ENCODE peak calls at places on chromosomes 7 and 10, in five cellular contexts. One of them, this sample, is unnamed.

GRCh38 chr7:115475774-115476407 is 554.0 kb downstream of the MDFIC start:
- DNase-seq in T-cell: no peak
- DNase-seq in non-pigmented ciliary epithelial cell: no peak
- DNase-seq in hypothalamus: no peak
- DNase-seq in AG09319: no peak
- DNase-seq in this sample: no peak

GRCh38 chr10:51926336-51926735 is 226.9 kb upstream of the CSTF2T start:
- DNase-seq in T-cell: no peak
- DNase-seq in non-pigmented ciliary epithelial cell: no peak
- DNase-seq in hypothalamus: no peak
- DNase-seq in AG09319: no peak
- DNase-seq in this sample: no peak

GRCh38 chr10:102009801-102010425 is 46.1 kb downstream of the ARMH3 start:
- DNase-seq in T-cell: peak; percentile 14
- DNase-seq in non-pigmented ciliary epithelial cell: peak; percentile 85
- DNase-seq in hypothalamus: peak; percentile 48
- DNase-seq in AG09319: peak; percentile 77
- DNase-seq in this sample: peak; percentile 12

GRCh38 chr10:113222207-113222606 is 272.2 kb downstream of the TCF7L2 start:
- DNase-seq in T-cell: no peak
- DNase-seq in non-pigmented ciliary epithelial cell: no peak
- DNase-seq in hypothalamus: no peak
- DNase-seq in AG09319: no peak
- DNase-seq in this sample: no peak

GRCh38 chr7:157279973-157280841 is 56.6 kb upstream of the DNAJB6 start:
- DNase-seq in T-cell: no peak
- DNase-seq in non-pigmented ciliary epithelial cell: no peak
- DNase-seq in hypothalamus: no peak
- DNase-seq in AG09319: no peak
- DNase-seq in this sample: no peak

GRCh38 chr10:133159950-133160812 is at the start of gene KNDC1:
- DNase-seq in T-cell: no peak
- DNase-seq in non-pigmented ciliary epithelial cell: no peak
- DNase-seq in hypothalamus: no peak
- DNase-seq in AG09319: no peak
- DNase-seq in this sample: no peak

GRCh38 chr10:3666525-3667302 is 118.3 kb downstream of the KLF6 start:
- DNase-seq in T-cell: peak; percentile 27
- DNase-seq in non-pigmented ciliary epithelial cell: no peak
- DNase-seq in hypothalamus: no peak
- DNase-seq in AG09319: no peak
- DNase-seq in this sample: no peak

GRCh38 chr7:94397721-94398120 is 3.0 kb downstream of the COL1A2 start:
- DNase-seq in T-cell: no peak
- DNase-seq in non-pigmented ciliary epithelial cell: no peak
- DNase-seq in hypothalamus: no peak
- DNase-seq in AG09319: no peak
- DNase-seq in this sample: no peak

GRCh38 chr7:132516042-132516840 is 60.0 kb downstream of the PLXNA4 start:
- DNase-seq in T-cell: no peak
- DNase-seq in non-pigmented ciliary epithelial cell: peak; percentile 13
- DNase-seq in hypothalamus: no peak
- DNase-seq in AG09319: no peak
- DNase-seq in this sample: peak; percentile 1

GRCh38 chr7:57426629-57427003 is 23.4 kb upstream of the ZNF716 start:
- DNase-seq in T-cell: no peak
- DNase-seq in non-pigmented ciliary epithelial cell: no peak
- DNase-seq in hypothalamus: no peak
- DNase-seq in AG09319: no peak
- DNase-seq in this sample: no peak

GRCh38 chr7:1400351-1400750 is 58.9 kb downstream of the MICALL2 start:
- DNase-seq in T-cell: no peak
- DNase-seq in non-pigmented ciliary epithelial cell: no peak
- DNase-seq in hypothalamus: no peak
- DNase-seq in AG09319: no peak
- DNase-seq in this sample: no peak

GRCh38 chr7:1966631-1967200 is 266.0 kb downstream of the MAD1L1 start:
- DNase-seq in T-cell: no peak
- DNase-seq in non-pigmented ciliary epithelial cell: no peak
- DNase-seq in hypothalamus: no peak
- DNase-seq in AG09319: no peak
- DNase-seq in this sample: peak; percentile 26

GRCh38 chr7:157568071-157568784 is 231.4 kb downstream of the DNAJB6 start:
- DNase-seq in T-cell: no peak
- DNase-seq in non-pigmented ciliary epithelial cell: no peak
- DNase-seq in hypothalamus: no peak
- DNase-seq in AG09319: no peak
- DNase-seq in this sample: no peak

GRCh38 chr10:123772645-123773508 is 106.7 kb downstream of the GPR26 start:
- DNase-seq in T-cell: no peak
- DNase-seq in non-pigmented ciliary epithelial cell: no peak
- DNase-seq in hypothalamus: no peak
- DNase-seq in AG09319: no peak
- DNase-seq in this sample: no peak

GRCh38 chr10:326350-326749 is 191.1 kb downstream of the ZMYND11 start:
- DNase-seq in T-cell: no peak
- DNase-seq in non-pigmented ciliary epithelial cell: no peak
- DNase-seq in hypothalamus: no peak
- DNase-seq in AG09319: no peak
- DNase-seq in this sample: no peak

GRCh38 chr10:5508161-5508604 is 8.8 kb upstream of the CALML5 start:
- DNase-seq in T-cell: no peak
- DNase-seq in non-pigmented ciliary epithelial cell: no peak
- DNase-seq in hypothalamus: no peak
- DNase-seq in AG09319: no peak
- DNase-seq in this sample: no peak

GRCh38 chr10:43502931-43503330 is 66.0 kb downstream of the ZNF487 start:
- DNase-seq in T-cell: no peak
- DNase-seq in non-pigmented ciliary epithelial cell: no peak
- DNase-seq in hypothalamus: no peak
- DNase-seq in AG09319: no peak
- DNase-seq in this sample: no peak

GRCh38 chr10:12727832-12728215 is 273.7 kb downstream of the CCDC3 start:
- DNase-seq in T-cell: no peak
- DNase-seq in non-pigmented ciliary epithelial cell: no peak
- DNase-seq in hypothalamus: no peak
- DNase-seq in AG09319: no peak
- DNase-seq in this sample: no peak

GRCh38 chr7:21986101-21986500 is 40.4 kb upstream of the CDCA7L start:
- DNase-seq in T-cell: no peak
- DNase-seq in non-pigmented ciliary epithelial cell: no peak
- DNase-seq in hypothalamus: no peak
- DNase-seq in AG09319: no peak
- DNase-seq in this sample: no peak

GRCh38 chr7:11060883-11061282 is 87.2 kb downstream of the PHF14 start:
- DNase-seq in T-cell: no peak
- DNase-seq in non-pigmented ciliary epithelial cell: no peak
- DNase-seq in hypothalamus: no peak
- DNase-seq in AG09319: no peak
- DNase-seq in this sample: no peak

GRCh38 chr10:78757542-78757941 is 311.2 kb upstream of the ZMIZ1 start:
- DNase-seq in T-cell: no peak
- DNase-seq in non-pigmented ciliary epithelial cell: peak; percentile 49
- DNase-seq in hypothalamus: no peak
- DNase-seq in AG09319: no peak
- DNase-seq in this sample: no peak

GRCh38 chr10:76274933-76275332 is 843.5 kb downstream of the LRMDA start:
- DNase-seq in T-cell: no peak
- DNase-seq in non-pigmented ciliary epithelial cell: no peak
- DNase-seq in hypothalamus: no peak
- DNase-seq in AG09319: no peak
- DNase-seq in this sample: no peak

GRCh38 chr10:126902157-126902556 is 3.1 kb upstream of the DOCK1 start:
- DNase-seq in T-cell: no peak
- DNase-seq in non-pigmented ciliary epithelial cell: peak; percentile 42
- DNase-seq in hypothalamus: no peak
- DNase-seq in AG09319: peak; percentile 74
- DNase-seq in this sample: no peak

GRCh38 chr10:92573091-92573797 is 649 bp downstream of the IDE start:
- DNase-seq in T-cell: no peak
- DNase-seq in non-pigmented ciliary epithelial cell: no peak
- DNase-seq in hypothalamus: peak; percentile 30
- DNase-seq in AG09319: no peak
- DNase-seq in this sample: no peak

GRCh38 chr7:132861424-132861823 is 220.5 kb downstream of the CHCHD3 start:
- DNase-seq in T-cell: no peak
- DNase-seq in non-pigmented ciliary epithelial cell: no peak
- DNase-seq in hypothalamus: no peak
- DNase-seq in AG09319: no peak
- DNase-seq in this sample: no peak

GRCh38 chr10:29315814-29316213 is 26.9 kb downstream of the LYZL1 start:
- DNase-seq in T-cell: no peak
- DNase-seq in non-pigmented ciliary epithelial cell: no peak
- DNase-seq in hypothalamus: no peak
- DNase-seq in AG09319: no peak
- DNase-seq in this sample: no peak

GRCh38 chr7:105794741-105795729 is 81.4 kb downstream of the ATXN7L1 start:
- DNase-seq in T-cell: no peak
- DNase-seq in non-pigmented ciliary epithelial cell: no peak
- DNase-seq in hypothalamus: no peak
- DNase-seq in AG09319: peak; percentile 75
- DNase-seq in this sample: no peak

GRCh38 chr10:62869958-62870357 is 53.8 kb upstream of the EGR2 start:
- DNase-seq in T-cell: no peak
- DNase-seq in non-pigmented ciliary epithelial cell: no peak
- DNase-seq in hypothalamus: no peak
- DNase-seq in AG09319: no peak
- DNase-seq in this sample: no peak